ENCODE peak calls at places on chromosomes 16 and 17, in five cellular contexts. C is WTC11, R is K562, J is GM12878, T is HCT116. G is an unnamed sample.
A peak's percentile ranks its signal among the peaks of the same experiment; 100 is the strongest.

GRCh38 chr16:80931985-80932720 is 74.5 kb downstream of the CMC2 start:
- DNase-seq in C (peak; percentile 65), R (no peak), J (no peak), T (no peak), G (no peak)

GRCh38 chr17:63841350-63842172 is 924 bp downstream of the SMARCD2 start:
- DNase-seq in C (peak; percentile 25), R (peak; percentile 59), J (no peak), T (no peak), G (no peak)

GRCh38 chr16:60675022-60675421 is 1361.2 kb downstream of the CDH8 start:
- DNase-seq in C (no peak), R (no peak), J (no peak), T (no peak), G (no peak)

GRCh38 chr16:27225536-27226360 is 22.4 kb downstream of the KDM8 start:
- DNase-seq in C (no peak), R (no peak), J (no peak), T (no peak), G (no peak)

GRCh38 chr17:63478814-63479494 is 2.1 kb downstream of the ACE start:
- DNase-seq in C (peak; percentile 92), R (peak; percentile 92), J (no peak), T (peak; percentile 93), G (peak; percentile 91)

GRCh38 chr17:68381076-68381900 is 76.0 kb downstream of the WIPI1 start:
- DNase-seq in C (no peak), R (no peak), J (no peak), T (peak; percentile 98), G (no peak)

GRCh38 chr17:73013816-73014663 is 78.4 kb downstream of the SLC39A11 start:
- DNase-seq in C (no peak), R (no peak), J (no peak), T (peak; percentile 73), G (peak; percentile 54)

GRCh38 chr16:12347365-12347764 is 370.8 kb downstream of the SNX29 start:
- DNase-seq in C (no peak), R (no peak), J (no peak), T (no peak), G (no peak)

GRCh38 chr17:5631958-5632357 is 47.6 kb upstream of the NLRP1 start:
- DNase-seq in C (no peak), R (no peak), J (no peak), T (no peak), G (no peak)

GRCh38 chr17:3919123-3919624 is 2.9 kb upstream of the P2RX1 start:
- DNase-seq in C (no peak), R (no peak), J (no peak), T (no peak), G (no peak)

GRCh38 chr16:23316634-23317265 is 14.6 kb downstream of the SCNN1B start:
- DNase-seq in C (no peak), R (no peak), J (no peak), T (no peak), G (no peak)

GRCh38 chr16:86490859-86491642 is 19.3 kb upstream of the FOXF1 start:
- DNase-seq in C (no peak), R (no peak), J (no peak), T (no peak), G (no peak)

GRCh38 chr17:78141437-78142112 is 4.6 kb upstream of the C17orf99 start:
- DNase-seq in C (no peak), R (no peak), J (no peak), T (no peak), G (no peak)

GRCh38 chr16:23505180-23505665 is 5.1 kb downstream of the GGA2 start:
- DNase-seq in C (no peak), R (no peak), J (no peak), T (no peak), G (no peak)

GRCh38 chr16:61313931-61314330 is 722.3 kb downstream of the CDH8 start:
- DNase-seq in C (no peak), R (no peak), J (no peak), T (no peak), G (no peak)

GRCh38 chr16:73730496-73731090 is 566.0 kb upstream of the PSMD7 start:
- DNase-seq in C (no peak), R (peak; percentile 20), J (no peak), T (no peak), G (no peak)

GRCh38 chr16:47392114-47392513 is 68.7 kb downstream of the ITFG1 start:
- DNase-seq in C (no peak), R (peak; percentile 86), J (peak; percentile 40), T (peak; percentile 31), G (no peak)

GRCh38 chr17:63365366-63366237 is 80.5 kb downstream of the CYB561 start:
- DNase-seq in C (no peak), R (no peak), J (no peak), T (no peak), G (no peak)

GRCh38 chr17:43540821-43541674 is 5.1 kb downstream of the ETV4 start:
- DNase-seq in C (peak; percentile 76), R (no peak), J (no peak), T (no peak), G (no peak)

GRCh38 chr17:12269751-12270150 is 249.1 kb downstream of the MAP2K4 start:
- DNase-seq in C (no peak), R (no peak), J (no peak), T (no peak), G (no peak)

GRCh38 chr17:4074831-4075495 is 67.9 kb downstream of the ZZEF1 start:
- DNase-seq in C (no peak), R (peak; percentile 62), J (peak; percentile 25), T (peak; percentile 27), G (peak; percentile 53)

GRCh38 chr17:60392845-60393702 is 1.1 kb upstream of the USP32 start:
- DNase-seq in C (no peak), R (peak; percentile 61), J (peak; percentile 48), T (peak; percentile 24), G (no peak)

GRCh38 chr16:9260665-9261064 is 169.2 kb downstream of the HAPSTR1 start:
- DNase-seq in C (no peak), R (no peak), J (no peak), T (no peak), G (no peak)

GRCh38 chr17:77999413-78000173 is 41.1 kb downstream of the TNRC6C start:
- DNase-seq in C (no peak), R (peak; percentile 20), J (no peak), T (peak; percentile 33), G (no peak)

GRCh38 chr17:30217054-30217453 is 18.4 kb downstream of the SLC6A4 start:
- DNase-seq in C (no peak), R (no peak), J (no peak), T (no peak), G (no peak)

GRCh38 chr16:74898667-74899066 is 86.3 kb downstream of the WDR59 start:
- DNase-seq in C (no peak), R (no peak), J (no peak), T (no peak), G (no peak)

GRCh38 chr17:77772461-77772897 is 186.0 kb upstream of the TNRC6C start:
- DNase-seq in C (peak; percentile 88), R (peak; percentile 76), J (no peak), T (peak; percentile 32), G (peak; percentile 89)

GRCh38 chr16:88527186-88527936 is 42.8 kb upstream of the ZC3H18 start:
- DNase-seq in C (peak; percentile 86), R (peak; percentile 89), J (no peak), T (peak; percentile 34), G (peak; percentile 83)
- TF ChIP-seq SP1 in C (peak; percentile 46), R (no peak), J (no peak), T (no peak), G (no peak)

GRCh38 chr17:2406903-2407790 is 6.3 kb upstream of the MNT start:
- DNase-seq in C (no peak), R (peak; percentile 56), J (no peak), T (peak; percentile 90), G (no peak)
- TF ChIP-seq SP1 in C (no peak), R (no peak), J (no peak), T (peak; percentile 77), G (no peak)

GRCh38 chr16:85046957-85047866 is 19.6 kb downstream of the KIAA0513 start:
- DNase-seq in C (no peak), R (peak; percentile 98), J (no peak), T (no peak), G (no peak)

GRCh38 chr16:85051067-85051709 is 23.6 kb downstream of the KIAA0513 start:
- DNase-seq in C (no peak), R (peak; percentile 80), J (no peak), T (no peak), G (no peak)

GRCh38 chr16:85047867-85048455 is 20.4 kb downstream of the KIAA0513 start:
- DNase-seq in C (no peak), R (peak; percentile 66), J (no peak), T (no peak), G (no peak)

GRCh38 chr16:85049864-85050263 is 22.3 kb downstream of the KIAA0513 start:
- DNase-seq in C (no peak), R (no peak), J (no peak), T (no peak), G (no peak)

DNA sequence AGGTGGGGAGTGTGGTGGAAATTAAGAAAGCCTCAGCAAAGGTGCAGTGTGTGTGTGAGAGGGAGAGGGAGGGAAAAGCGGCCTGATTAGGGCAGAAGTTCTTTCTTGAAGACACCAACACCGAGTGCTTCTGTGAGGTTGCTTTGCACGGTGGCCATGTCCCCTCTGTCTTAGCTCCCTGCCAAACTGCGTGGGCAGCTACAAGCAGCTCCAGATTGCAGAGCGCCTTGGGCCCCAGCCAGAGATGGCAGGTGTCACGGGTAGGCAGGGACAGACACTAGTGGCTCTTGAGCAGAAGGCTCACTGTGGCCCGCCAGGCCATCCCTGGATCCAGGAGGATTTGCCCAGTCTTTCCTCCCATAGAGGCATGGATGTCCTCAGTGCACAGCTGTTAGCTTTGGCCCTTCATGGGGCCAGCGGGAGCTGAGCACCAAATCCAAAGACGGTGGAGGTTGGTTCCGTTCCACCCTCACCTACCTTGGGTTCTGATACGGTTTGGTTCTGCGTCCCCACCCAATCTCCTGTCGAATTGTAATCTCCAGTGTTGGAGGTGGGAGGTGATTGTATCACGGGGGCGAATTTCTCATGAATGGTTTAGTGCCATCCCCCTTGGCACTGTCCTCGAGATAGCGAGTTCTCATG is 21.4 kb downstream of the KIAA0513 start:
- DNase-seq in C (no peak), R (peak; percentile 68), J (no peak), T (no peak), G (no peak)
- TF ChIP-seq SP1 in C (no peak), R (no peak), J (no peak), T (no peak), G (no peak)

DNA sequence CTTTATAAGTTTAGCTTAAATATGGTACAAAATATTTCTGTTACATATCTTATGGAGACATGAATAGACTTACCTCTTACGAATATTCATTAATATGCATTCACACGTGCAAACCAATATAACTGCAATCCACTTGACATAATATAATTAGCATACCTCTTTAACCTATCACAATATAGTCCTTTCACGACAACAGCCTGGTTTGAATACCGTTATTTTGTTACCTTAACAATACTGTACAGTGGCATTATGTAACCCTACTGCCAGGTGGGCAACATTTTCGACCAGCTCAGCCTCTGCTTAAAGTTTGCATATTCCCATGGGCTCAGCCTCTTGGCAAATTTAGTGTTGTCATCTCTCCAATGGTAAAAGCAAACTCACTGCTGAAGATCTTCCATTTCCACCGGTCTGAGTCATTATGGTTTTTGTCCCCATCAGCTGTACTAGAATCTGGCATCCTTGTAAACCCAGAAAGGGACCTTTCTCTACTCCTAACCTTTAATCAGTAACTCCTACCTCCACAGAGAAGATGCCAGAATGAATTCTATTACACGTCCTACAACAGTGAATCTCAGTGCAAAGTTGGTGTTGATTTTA is 46.0 kb downstream of the ZNF652 start:
- DNase-seq in C (no peak), R (no peak), J (no peak), T (no peak), G (no peak)
- TF ChIP-seq SP1 in C (no peak), R (no peak), J (no peak), T (peak; percentile 6), G (no peak)